ENCODE peak calls at places on chromosomes 12 and 14, in four cellular contexts. R is K562, M is GM12878, T is HepG2. G is an unnamed sample.

GRCh38 chr12:116426391-116427136 is 132.6 kb upstream of the MAP1LC3B2 start:
- DNase-seq in R (peak), M (no peak), T (no peak), G (peak)

GRCh38 chr12:117901631-117902030 is 67.2 kb downstream of the KSR2 start:
- DNase-seq in R (no peak), M (no peak), T (no peak), G (no peak)

GRCh38 chr14:101960225-101960624 is 4.1 kb upstream of the DYNC1H1 start:
- DNase-seq in R (peak), M (no peak), T (peak), G (peak)

GRCh38 chr14:77988966-77989365 is 181.2 kb upstream of the NRXN3 start:
- DNase-seq in R (no peak), M (no peak), T (peak), G (no peak)

GRCh38 chr14:104090071-104090748 is 4.7 kb downstream of the ASPG start:
- DNase-seq in R (no peak), M (no peak), T (no peak), G (no peak)

GRCh38 chr12:65532744-65533143 is 254.3 kb downstream of the MSRB3 start:
- DNase-seq in R (no peak), M (no peak), T (peak), G (peak)

GRCh38 chr14:72538387-72538786 is 355.5 kb downstream of the DPF3 start:
- DNase-seq in R (no peak), M (no peak), T (no peak), G (no peak)

GRCh38 chr14:83085725-83086124 is 1552.1 kb upstream of the SEL1L start:
- DNase-seq in R (no peak), M (no peak), T (no peak), G (no peak)

GRCh38 chr14:81331229-81332026 is 68.7 kb downstream of the STON2 start:
- DNase-seq in R (no peak), M (no peak), T (no peak), G (no peak)

GRCh38 chr12:120225852-120226640 is 25.1 kb upstream of the RPLP0 start:
- DNase-seq in R (peak), M (no peak), T (no peak), G (no peak)

GRCh38 chr12:69755302-69755701 is 16.6 kb downstream of the RAB3IP start:
- DNase-seq in R (no peak), M (no peak), T (no peak), G (no peak)

GRCh38 chr14:60304509-60304908 is 55.5 kb downstream of the PPM1A start:
- DNase-seq in R (no peak), M (no peak), T (peak), G (no peak)

GRCh38 chr14:75928587-75929230 is 53.1 kb downstream of the TGFB3 start:
- DNase-seq in R (no peak), M (no peak), T (no peak), G (no peak)

GRCh38 chr14:75927564-75928087 is 54.2 kb downstream of the TGFB3 start:
- DNase-seq in R (no peak), M (no peak), T (no peak), G (no peak)

DNA sequence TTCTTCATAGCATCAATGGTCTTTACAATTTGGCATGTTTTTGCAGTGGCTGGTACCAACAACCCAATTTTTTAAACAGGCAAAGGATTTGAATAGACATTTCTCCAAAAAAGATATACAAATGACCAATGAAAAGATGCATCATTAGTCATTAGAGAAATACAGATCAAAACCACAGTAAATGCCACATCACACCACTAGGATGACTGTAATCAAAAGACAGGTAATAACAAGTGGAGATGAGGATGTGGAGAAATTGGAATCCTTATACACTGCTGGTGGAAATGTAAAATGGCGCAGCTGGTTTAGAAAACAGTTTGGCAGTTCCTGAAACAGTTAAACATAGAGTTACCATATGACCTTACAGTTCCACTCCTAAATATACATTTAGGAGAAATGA is 55.4 kb downstream of the TGFB3 start:
- DNase-seq in R (no peak), M (no peak), T (no peak), G (no peak)
- TF ChIP-seq FOXK2 in R (no peak), M (no peak), T (no peak), G (no peak)

DNA sequence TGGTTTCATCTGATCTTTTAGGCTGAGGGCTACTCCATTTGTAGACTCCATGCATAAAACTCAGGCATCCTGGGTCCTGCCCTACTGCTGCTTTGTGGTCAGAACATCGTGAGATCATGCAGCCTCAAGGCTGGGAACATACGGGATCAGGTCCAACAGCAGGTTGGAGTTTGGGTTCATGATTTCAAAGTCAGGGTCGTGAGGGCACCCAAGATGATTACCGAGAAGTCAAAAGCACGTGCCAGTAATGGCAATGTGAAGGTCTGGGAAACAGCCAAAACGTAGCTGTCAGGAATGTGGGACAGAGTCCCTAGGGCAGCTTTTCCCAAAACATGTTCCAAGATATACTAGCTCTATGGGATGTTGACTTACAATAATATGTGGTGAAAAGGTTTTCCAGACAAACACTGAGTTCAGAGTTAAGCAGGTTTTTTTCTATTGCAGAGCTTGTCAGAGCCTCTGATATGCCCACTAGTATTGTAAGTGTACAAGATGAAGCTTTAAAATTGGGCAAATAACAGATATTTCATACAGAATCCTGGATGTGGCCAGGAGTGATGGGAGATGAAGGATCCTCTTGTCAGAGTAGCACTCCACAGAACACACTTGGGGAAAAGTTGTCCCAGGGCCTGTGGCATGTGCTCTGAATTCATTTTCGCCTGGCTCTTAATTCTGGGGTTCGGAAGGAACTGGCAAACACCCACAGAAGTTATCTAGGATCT is 130.2 kb upstream of the DNM1L start:
- DNase-seq in R (no peak), M (no peak), T (no peak), G (no peak)
- TF ChIP-seq FOXK2 in R (no peak), M (no peak), T (no peak), G (no peak)

GRCh38 chr12:128771681-128772080 is 52.1 kb downstream of the SLC15A4 start:
- DNase-seq in R (no peak), M (no peak), T (peak), G (no peak)
- TF ChIP-seq FOXK2 in R (no peak), M (no peak), T (no peak), G (no peak)

GRCh38 chr12:53737951-53738833 is 10.9 kb upstream of the CALCOCO1 start:
- DNase-seq in R (peak), M (no peak), T (no peak), G (no peak)
- TF ChIP-seq FOXK2 in R (no peak), M (no peak), T (no peak), G (no peak)

GRCh38 chr12:127588224-127588623 is 678.7 kb upstream of the TMEM132C start:
- DNase-seq in R (no peak), M (no peak), T (no peak), G (no peak)
- TF ChIP-seq FOXK2 in R (no peak), M (no peak), T (no peak), G (no peak)

G was measured in HEK293T.